ENCODE peak calls at places on chromosomes 13 and 19, in eight cellular contexts. E is right cardiac atrium; F is endothelial cell; S is GM04503; N is ACHN; G is CD8-positive, alpha-beta T cell; A is Caco-2; Z is T-helper 17 cell. Y is an unnamed sample.

GRCh38 chr13:104962411-104962810 is 1573.1 kb downstream of the EFNB2 start:
- DNase-seq in E (no peak), F (no peak), S (no peak), N (no peak), G (no peak), A (no peak), Z (no peak), Y (no peak)

GRCh38 chr13:114179087-114179658 is at the start of gene CFAP97D2:
- DNase-seq in E (peak), F (no peak), S (no peak), N (no peak), G (no peak), A (no peak), Z (no peak), Y (no peak)

GRCh38 chr13:42895781-42896180 is 96.3 kb downstream of the EPSTI1 start:
- DNase-seq in E (no peak), F (no peak), S (no peak), N (no peak), G (no peak), A (no peak), Z (no peak), Y (no peak)

GRCh38 chr19:3760871-3761361 is 576 bp downstream of the APBA3 start:
- DNase-seq in E (peak), F (no peak), S (no peak), N (peak), G (no peak), A (no peak), Z (no peak), Y (peak)

GRCh38 chr19:7590256-7590655 is 5.4 kb upstream of the CAMSAP3 start:
- DNase-seq in E (no peak), F (no peak), S (no peak), N (no peak), G (no peak), A (peak), Z (no peak), Y (no peak)

GRCh38 chr19:1098177-1099051 is 3.2 kb upstream of the POLR2E start:
- DNase-seq in E (peak), F (no peak), S (no peak), N (no peak), G (no peak), A (peak), Z (no peak), Y (no peak)

GRCh38 chr13:112510987-112511715 is 76.8 kb downstream of the TUBGCP3 start:
- DNase-seq in E (no peak), F (no peak), S (no peak), N (peak), G (no peak), A (no peak), Z (no peak), Y (no peak)

GRCh38 chr19:3683866-3684816 is 16.1 kb downstream of the PIP5K1C start:
- DNase-seq in E (peak), F (no peak), S (no peak), N (peak), G (no peak), A (no peak), Z (no peak), Y (no peak)

GRCh38 chr13:111462221-111462764 is 141.9 kb downstream of the TEX29 start:
- DNase-seq in E (no peak), F (no peak), S (no peak), N (no peak), G (no peak), A (no peak), Z (no peak), Y (no peak)

GRCh38 chr19:5539431-5539833 is 28.3 kb downstream of the TINCR start:
- DNase-seq in E (peak), F (no peak), S (no peak), N (no peak), G (no peak), A (no peak), Z (no peak), Y (no peak)

GRCh38 chr13:59666504-59666903 is 497.2 kb downstream of the DIAPH3 start:
- DNase-seq in E (no peak), F (no peak), S (no peak), N (no peak), G (no peak), A (no peak), Z (no peak), Y (no peak)

GRCh38 chr19:6087074-6087506 is 23.2 kb downstream of the RFX2 start:
- DNase-seq in E (no peak), F (no peak), S (no peak), N (peak), G (peak), A (peak), Z (no peak), Y (peak)

GRCh38 chr13:33392794-33393371 is 107.3 kb upstream of the STARD13 start:
- DNase-seq in E (no peak), F (no peak), S (no peak), N (no peak), G (no peak), A (no peak), Z (no peak), Y (no peak)

GRCh38 chr13:89695343-89696257 is 1651.9 kb upstream of the MIR17HG start:
- DNase-seq in E (no peak), F (peak), S (no peak), N (peak), G (no peak), A (peak), Z (no peak), Y (no peak)

GRCh38 chr13:113552079-113552478 is 32.5 kb upstream of the TFDP1 start:
- DNase-seq in E (no peak), F (no peak), S (no peak), N (no peak), G (no peak), A (no peak), Z (no peak), Y (no peak)

GRCh38 chr19:37413243-37414084 is 42.6 kb downstream of the ZNF527 start:
- DNase-seq in E (no peak), F (no peak), S (no peak), N (no peak), G (no peak), A (no peak), Z (no peak), Y (no peak)

GRCh38 chr13:46717275-46717674 is 79.7 kb downstream of the ESD start:
- DNase-seq in E (no peak), F (no peak), S (no peak), N (no peak), G (no peak), A (no peak), Z (no peak), Y (no peak)

GRCh38 chr13:101565327-101565726 is 112.9 kb downstream of the ITGBL1 start:
- DNase-seq in E (no peak), F (no peak), S (no peak), N (no peak), G (no peak), A (no peak), Z (no peak), Y (no peak)

GRCh38 chr13:74443623-74444022 is 309.4 kb upstream of the KLF12 start:
- DNase-seq in E (no peak), F (no peak), S (peak), N (no peak), G (no peak), A (no peak), Z (no peak), Y (no peak)

GRCh38 chr19:33394006-33394722 is 20.7 kb downstream of the CEBPG start:
- DNase-seq in E (peak), F (no peak), S (peak), N (no peak), G (no peak), A (no peak), Z (no peak), Y (no peak)

Y was measured in CD4-positive, alpha-beta memory T cell.